ENCODE peak calls at places on chromosomes 2 and 18, in nine cellular contexts. W is uterus, X is transverse colon, V is HCT116, S is adrenal gland, N is stomach, Q is right lobe of liver, I is tibial nerve, T is Peyer's patch. U is an unnamed sample.

GRCh38 chr2:220445429-220446105 is 818.1 kb downstream of the SLC4A3 start:
- DNase-seq in X (no peak), V (no peak), S (no peak), Q (no peak), T (no peak), I (no peak), N (no peak), W (no peak), U (no peak)

GRCh38 chr2:237542001-237542704 is 24.2 kb upstream of the PRLH start:
- DNase-seq in I (no peak), X (no peak), V (no peak), S (no peak), W (no peak), N (no peak), T (no peak), Q (no peak), U (peak; percentile 22)

GRCh38 chr2:30664761-30665358 is 142.4 kb downstream of the CAPN13 start:
- DNase-seq in N (no peak), X (no peak), V (peak; percentile 76), I (no peak), W (no peak), Q (no peak), S (no peak), T (no peak), U (peak; percentile 53)

GRCh38 chr2:166665991-166666940 is 172.2 kb upstream of the SCN7A start:
- DNase-seq in V (no peak), I (no peak), N (no peak), W (no peak), Q (no peak), S (no peak), T (no peak), X (no peak), U (no peak)

GRCh38 chr2:12074884-12075217 is 328.4 kb downstream of the LPIN1 start:
- DNase-seq in N (no peak), V (no peak), X (no peak), T (no peak), Q (no peak), S (no peak), I (no peak), W (no peak), U (no peak)

GRCh38 chr2:209993968-209994367 is 8.5 kb upstream of the RPE start:
- DNase-seq in X (no peak), I (no peak), V (no peak), Q (no peak), W (no peak), N (no peak), S (no peak), T (no peak), U (no peak)

GRCh38 chr2:9914384-9915065 is 37.0 kb upstream of the GRHL1 start:
- DNase-seq in T (no peak), V (peak; percentile 76), N (no peak), W (no peak), X (peak; percentile 17), I (no peak), Q (no peak), S (peak; percentile 77), U (no peak)

GRCh38 chr2:118761791-118762190 is 85.7 kb downstream of the EN1 start:
- DNase-seq in T (no peak), Q (no peak), X (no peak), I (no peak), S (no peak), V (no peak), N (no peak), W (no peak), U (no peak)

GRCh38 chr2:120308038-120308910 is 37.7 kb upstream of the INHBB start:
- DNase-seq in S (no peak), Q (no peak), X (no peak), N (no peak), V (no peak), T (no peak), W (peak; percentile 5), I (no peak), U (peak; percentile 23)

GRCh38 chr2:75276093-75277055 is 77.1 kb upstream of the TACR1 start:
- DNase-seq in Q (no peak), V (no peak), I (no peak), N (no peak), X (no peak), S (no peak), W (no peak), T (no peak), U (no peak)

GRCh38 chr2:1053781-1054180 is 103.1 kb downstream of the SNTG2 start:
- DNase-seq in I (no peak), W (no peak), S (no peak), V (no peak), Q (no peak), T (no peak), X (no peak), N (no peak), U (no peak)

GRCh38 chr2:176071330-176072291 is 12.2 kb downstream of the EVX2 start:
- DNase-seq in V (no peak), Q (no peak), T (no peak), S (no peak), N (no peak), X (no peak), I (no peak), W (no peak), U (no peak)

GRCh38 chr18:13661051-13661778 is 65.1 kb downstream of the FAM210A start:
- DNase-seq in Q (no peak), W (no peak), V (no peak), T (no peak), I (no peak), X (no peak), S (no peak), N (no peak), U (no peak)

GRCh38 chr2:136935119-136935518 is 169.8 kb downstream of the THSD7B start:
- DNase-seq in I (no peak), V (no peak), T (no peak), W (no peak), X (no peak), Q (no peak), N (no peak), S (no peak), U (no peak)

GRCh38 chr2:237422309-237422708 is 8.3 kb upstream of the COL6A3 start:
- DNase-seq in I (no peak), Q (no peak), N (no peak), V (no peak), X (no peak), T (no peak), S (no peak), W (no peak), U (no peak)

GRCh38 chr2:152600698-152601097 is 116.6 kb downstream of the PRPF40A start:
- DNase-seq in W (no peak), S (no peak), N (no peak), V (no peak), X (no peak), T (no peak), Q (no peak), I (no peak), U (no peak)

GRCh38 chr18:5894613-5895299 is 566 bp downstream of the TMEM200C start:
- DNase-seq in T (peak; percentile 49), W (no peak), I (no peak), Q (peak; percentile 15), V (no peak), X (no peak), N (no peak), S (peak; percentile 33), U (peak; percentile 9)
- H3K4me3 ChIP-seq in T (peak overlapping the region; percentile 39), W (no peak overlapping the region), I (peak overlapping the region; percentile 33), Q (peak overlapping the region; percentile 40), V (no peak overlapping the region), X (peak overlapping the region; percentile 34), N (peak overlapping the region; percentile 47), S (peak overlapping the region; percentile 37), U (peak overlapping the region; percentile 49)

DNA sequence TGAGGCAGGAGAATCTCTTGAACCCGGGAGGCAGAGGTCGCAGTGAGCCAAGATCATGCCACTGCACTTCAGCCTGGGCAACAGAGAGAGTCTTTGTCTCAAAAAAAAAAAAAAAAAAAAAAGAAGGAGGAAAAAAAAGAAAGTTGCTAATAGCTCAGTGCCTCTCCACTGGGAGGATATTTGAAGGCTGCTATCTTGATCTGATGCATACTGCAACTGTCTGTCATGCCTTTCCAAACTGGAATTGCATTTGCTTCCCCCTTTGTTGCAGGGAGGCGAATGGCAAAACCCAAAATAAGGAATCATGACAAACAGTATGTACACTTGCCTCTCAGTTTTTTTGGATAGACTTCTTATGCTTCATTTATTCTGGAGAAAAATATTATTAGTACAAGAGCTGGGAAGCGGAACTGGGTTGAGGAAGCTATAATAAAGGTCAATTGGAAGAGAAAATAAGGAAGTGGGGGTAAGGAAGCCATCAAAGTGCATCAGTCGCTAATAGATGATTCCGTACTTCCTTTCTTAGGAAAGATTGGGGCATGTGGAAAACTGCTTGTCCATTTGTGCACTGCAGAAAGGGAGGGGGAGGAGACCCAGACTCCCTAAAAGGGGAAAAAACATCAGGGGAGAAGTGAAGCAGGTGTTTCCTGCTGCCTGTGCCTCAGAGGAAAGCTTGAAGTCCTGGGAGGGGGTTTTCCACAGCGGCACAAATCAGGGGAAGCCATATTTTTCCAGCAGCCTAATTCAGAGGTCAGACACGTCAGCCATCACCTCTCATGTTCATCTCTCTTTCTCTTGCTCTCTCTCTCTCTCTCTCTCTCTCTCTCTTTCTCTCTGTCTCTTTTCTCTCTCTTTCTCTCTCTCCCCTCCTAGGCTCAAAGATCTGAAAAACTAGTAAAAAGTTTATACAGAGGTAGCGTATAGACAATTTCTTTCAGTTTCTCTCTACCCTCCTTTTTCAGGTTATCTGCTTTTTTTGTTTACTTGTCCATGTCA is 301.4 kb upstream of the TNP1 start:
- DNase-seq in S (no peak), Q (no peak), N (no peak), X (no peak), W (peak; percentile 19), T (no peak), I (no peak), V (no peak), U (no peak)
- TF ChIP-seq POLR2A in S (no peak), Q (no peak), N (no peak), X (no peak), W (no peak), T (no peak), I (no peak), V (no peak), U (no peak)

GRCh38 chr2:205041472-205042130 is 496.3 kb downstream of the PARD3B start:
- DNase-seq in X (no peak), T (no peak), Q (no peak), V (no peak), W (no peak), S (no peak), I (no peak), N (no peak), U (no peak)
- H3K36me3 ChIP-seq in X (no peaks in the 10 kb centered on the region), T (no peaks in the 10 kb centered on the region), Q (no peaks in the 10 kb centered on the region), V (no peaks in the 10 kb centered on the region), W (no peaks in the 10 kb centered on the region), S (no peaks in the 10 kb centered on the region), I (no peaks in the 10 kb centered on the region), N (no peaks in the 10 kb centered on the region), U (no peaks in the 10 kb centered on the region)

DNA sequence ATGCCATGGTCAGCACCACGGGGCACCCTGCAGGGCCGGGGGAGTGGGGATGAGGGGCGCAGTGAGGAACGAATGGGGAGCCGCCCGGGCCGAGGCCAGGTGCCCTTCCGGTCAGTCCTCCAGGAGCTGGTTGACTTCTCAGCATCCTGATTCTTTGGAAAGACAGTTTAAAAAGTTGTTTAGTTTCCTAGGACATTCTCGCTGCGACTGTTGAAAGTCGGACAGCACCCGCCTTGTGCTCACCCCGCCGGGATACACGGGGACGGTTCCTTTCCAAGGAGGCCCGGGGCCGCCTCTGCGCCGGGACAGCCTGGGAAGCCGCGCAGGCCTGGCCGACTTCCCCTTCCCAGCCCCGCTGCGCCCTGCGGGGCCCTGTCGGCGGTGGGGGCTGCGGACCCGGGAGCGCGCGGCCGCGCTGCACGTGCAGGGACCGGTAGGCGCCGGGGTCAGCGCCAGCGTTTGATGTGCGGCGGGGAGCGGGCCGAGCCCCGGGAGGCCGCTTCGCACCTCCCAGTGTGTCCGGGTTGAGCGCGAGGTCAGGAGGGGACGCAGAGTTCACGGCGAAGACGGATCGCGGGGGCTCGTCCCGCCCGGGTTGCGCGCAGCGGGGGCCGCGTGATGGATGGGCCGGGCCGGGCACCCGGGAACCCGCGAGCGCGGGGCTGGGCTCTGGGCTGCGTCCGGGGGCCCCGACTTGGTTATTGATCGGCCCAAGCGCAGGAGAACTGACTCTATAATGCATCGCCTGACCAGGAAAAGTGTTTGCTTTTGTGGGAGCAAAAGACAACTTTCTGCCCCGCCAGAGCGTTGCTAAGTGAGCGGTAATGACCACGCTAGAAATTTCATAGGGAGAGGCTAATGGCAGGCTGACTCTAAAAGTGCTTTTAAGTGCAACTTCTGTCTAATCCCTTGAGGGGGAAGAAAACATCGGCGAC is 28.0 kb upstream of the SMIM21 start:
- DNase-seq in I (no peak), V (no peak), T (no peak), N (no peak), X (no peak), S (no peak), W (no peak), Q (no peak), U (no peak)
- H3K4me3 ChIP-seq in I (peak overlapping the region; percentile 46), V (no peak overlapping the region), T (peak overlapping the region; percentile 33), N (peak overlapping the region; percentile 54), X (peak overlapping the region; percentile 35), S (peak overlapping the region; percentile 17), W (peak overlapping the region; percentile 26), Q (peak overlapping the region; percentile 40), U (peak overlapping the region; percentile 43)

U was measured in heart left ventricle.